ENCODE peak calls at places on chromosomes 13 and 19, in eight cellular contexts. Y is stimulated activated CD4-positive, alpha-beta T cell treated with anti-CD3 and anti-CD28 coated beads, Interleukin-1b, Interleukin-23, amount 100 ng/mL, for 1 hour; C is globus pallidus; D is EL; B is GM13976; M is Caki2; E is AML-193; F is nephron progenitor cell. L is an unnamed sample.

GRCh38 chr19:18832331-18833140 is 777 bp downstream of the UPF1 start:
- DNase-seq in C (no peak), Y (no peak), D (peak), M (peak), B (peak), F (peak), E (no peak), L (peak)

GRCh38 chr19:2775556-2776430 is 7.3 kb downstream of the SGTA start:
- DNase-seq in M (no peak), F (no peak), C (peak), B (peak), D (peak), Y (no peak), E (peak), L (peak)

GRCh38 chr13:114046447-114046846 is 72.6 kb upstream of the C13orf46 start:
- DNase-seq in M (no peak), E (no peak), Y (no peak), C (no peak), D (no peak), B (no peak), F (no peak), L (no peak)

GRCh38 chr19:30120860-30121484 is 178.9 kb downstream of the URI1 start:
- DNase-seq in F (no peak), Y (no peak), M (no peak), B (no peak), D (no peak), C (no peak), E (no peak), L (no peak)

GRCh38 chr13:31122143-31122542 is 39.6 kb downstream of the HSPH1 start:
- DNase-seq in D (no peak), C (no peak), B (no peak), E (no peak), F (no peak), M (no peak), Y (no peak), L (no peak)

GRCh38 chr19:54462072-54462712 is 1.4 kb downstream of the LENG9 start:
- DNase-seq in C (no peak), Y (no peak), F (no peak), D (peak), B (no peak), E (no peak), M (peak), L (no peak)

GRCh38 chr13:46121597-46122163 is 16.8 kb upstream of the CPB2 start:
- DNase-seq in M (no peak), F (no peak), B (no peak), C (peak), D (no peak), E (no peak), Y (no peak), L (no peak)

GRCh38 chr13:105428816-105429215 is 1106.6 kb downstream of the EFNB2 start:
- DNase-seq in D (peak), Y (no peak), M (no peak), B (no peak), E (no peak), F (no peak), C (no peak), L (peak)

GRCh38 chr13:55000844-55001243 is 1972.2 kb downstream of the OLFM4 start:
- DNase-seq in Y (no peak), F (no peak), C (no peak), E (no peak), D (no peak), M (no peak), B (no peak), L (no peak)

GRCh38 chr19:35585844-35586243 is at the start of gene PMIS2:
- DNase-seq in C (no peak), D (no peak), E (no peak), M (peak), F (peak), B (no peak), Y (no peak), L (no peak)

GRCh38 chr19:50896591-50897190 is 14.5 kb downstream of the KLK4 start:
- DNase-seq in B (peak), D (peak), F (no peak), Y (no peak), M (peak), C (no peak), E (no peak), L (peak)

GRCh38 chr19:55600336-55601028 is 394 bp downstream of the ZNF524 start:
- DNase-seq in F (no peak), B (no peak), Y (no peak), M (no peak), C (no peak), E (peak), D (peak), L (no peak)

GRCh38 chr13:55347528-55347927 is 1793.2 kb upstream of the PRR20A start:
- DNase-seq in Y (no peak), E (no peak), F (no peak), B (no peak), M (no peak), C (no peak), D (no peak), L (no peak)

GRCh38 chr13:27830010-27830409 is 37.7 kb downstream of the GSX1 start:
- DNase-seq in M (peak), B (peak), C (peak), F (peak), Y (peak), D (peak), E (peak), L (peak)

GRCh38 chr13:113856716-113857065 is 7.2 kb downstream of the GAS6 start:
- DNase-seq in M (no peak), D (peak), Y (no peak), E (no peak), B (no peak), F (no peak), C (no peak), L (peak)

GRCh38 chr13:108213946-108214345 is 1.4 kb downstream of the LIG4 start:
- DNase-seq in D (peak), F (no peak), B (no peak), C (no peak), E (no peak), M (no peak), Y (no peak), L (no peak)

GRCh38 chr19:5580116-5580515 is 12.4 kb upstream of the TINCR start:
- DNase-seq in Y (no peak), B (no peak), C (no peak), M (no peak), D (no peak), F (no peak), E (no peak), L (no peak)

GRCh38 chr19:12646551-12646950 is 20.0 kb downstream of the MAN2B1 start:
- DNase-seq in M (no peak), C (no peak), E (no peak), D (no peak), F (no peak), B (no peak), Y (no peak), L (no peak)

GRCh38 chr13:49374585-49375290 is 69.1 kb downstream of the CAB39L start:
- DNase-seq in Y (no peak), E (no peak), F (no peak), D (peak), B (peak), C (no peak), M (peak), L (peak)

GRCh38 chr19:50858896-50859295 is 4.2 kb downstream of the KLK3 start:
- DNase-seq in B (no peak), F (no peak), M (no peak), E (no peak), D (no peak), C (no peak), Y (no peak), L (no peak)

GRCh38 chr19:1424182-1424955 is 13.8 kb upstream of the RPS15 start:
- DNase-seq in Y (no peak), C (no peak), D (no peak), E (no peak), M (no peak), F (peak), B (no peak), L (no peak)

GRCh38 chr13:49292742-49293498 is 45.2 kb downstream of the CDADC1 start:
- DNase-seq in M (no peak), C (peak), B (no peak), Y (no peak), E (no peak), F (no peak), D (peak), L (peak)

GRCh38 chr19:3046621-3047306 is 15.5 kb downstream of the TLE5 start:
- DNase-seq in D (no peak), F (peak), M (no peak), B (no peak), E (no peak), C (no peak), Y (no peak), L (peak)

GRCh38 chr19:50465986-50466771 is 10.1 kb upstream of the EMC10 start:
- DNase-seq in E (no peak), F (peak), B (no peak), D (peak), C (no peak), M (peak), Y (no peak), L (no peak)

GRCh38 chr13:104984296-104984818 is 1551.1 kb downstream of the EFNB2 start:
- DNase-seq in C (peak), Y (no peak), F (no peak), B (peak), D (peak), E (peak), M (no peak), L (peak)

GRCh38 chr19:38290631-38291147 is 13.4 kb upstream of the C19orf33 start:
- DNase-seq in C (no peak), E (no peak), D (peak), B (no peak), Y (no peak), M (peak), F (no peak), L (peak)

GRCh38 chr19:772043-772442 is 21.1 kb downstream of the MISP start:
- DNase-seq in F (no peak), Y (no peak), M (no peak), D (no peak), E (no peak), C (no peak), B (no peak), L (no peak)

GRCh38 chr19:46648070-46648960 is 12.3 kb upstream of the GNG8 start:
- DNase-seq in M (no peak), D (no peak), F (no peak), B (peak), E (no peak), C (no peak), Y (no peak), L (no peak)

GRCh38 chr19:1151037-1151716 is 22.9 kb downstream of the SBNO2 start:
- DNase-seq in M (no peak), Y (no peak), F (no peak), D (no peak), C (no peak), E (no peak), B (no peak), L (no peak)

GRCh38 chr13:113846639-113847318 is 17.1 kb downstream of the GAS6 start:
- DNase-seq in F (no peak), M (no peak), Y (no peak), B (no peak), E (no peak), C (no peak), D (no peak), L (no peak)

GRCh38 chr13:97275775-97276501 is 53.8 kb downstream of the MBNL2 start:
- DNase-seq in C (no peak), M (no peak), B (no peak), Y (no peak), F (no peak), E (no peak), D (no peak), L (no peak)

GRCh38 chr19:16168465-16169081 is 4.8 kb downstream of the CIB3 start:
- DNase-seq in Y (no peak), D (no peak), B (no peak), F (no peak), C (no peak), E (peak), M (no peak), L (peak)

GRCh38 chr13:31261241-31261640 is 61.5 kb downstream of the B3GLCT start:
- DNase-seq in B (no peak), Y (no peak), M (peak), D (no peak), E (no peak), F (no peak), C (no peak), L (no peak)

GRCh38 chr19:36707134-36707533 is 19.7 kb downstream of the ZNF567 start:
- DNase-seq in F (no peak), C (no peak), Y (no peak), E (no peak), D (no peak), B (no peak), M (no peak), L (no peak)

L was measured in cardiac fibroblast.